ENCODE peak calls at places on chromosomes 7 and 10, in eight cellular contexts. G, Z, Q, R, K, N, D and C are unnamed samples. For H3K9me3 and H3K36me3, the result is how much of the 10 kb centered on the place peaks cover.

GRCh38 chr10:110500515-110500905 is 2.8 kb downstream of the DUSP5 start:
- DNase-seq in G (no peak), K (no peak), R (no peak), Q (no peak), N (peak), Z (no peak), D (peak), C (no peak)

GRCh38 chr7:66627876-66628360 is 763 bp upstream of the KCTD7 start:
- DNase-seq in Q (no peak), D (no peak), Z (no peak), R (no peak), G (no peak), N (no peak), K (no peak), C (no peak)

GRCh38 chr10:63365976-63366765 is 99.6 kb downstream of the JMJD1C start:
- DNase-seq in K (no peak), R (no peak), Q (no peak), Z (no peak), N (no peak), D (no peak), G (no peak), C (no peak)

GRCh38 chr10:13827418-13827817 is 240.7 kb downstream of the PRPF18 start:
- DNase-seq in Z (no peak), K (no peak), D (no peak), R (no peak), N (no peak), G (no peak), Q (no peak), C (no peak)

GRCh38 chr7:19982841-19983835 is 209.7 kb upstream of the TMEM196 start:
- DNase-seq in Z (peak), N (no peak), Q (peak), R (peak), D (peak), K (no peak), G (no peak), C (no peak)

GRCh38 chr7:37732253-37732652 is 48.7 kb downstream of the GPR141 start:
- DNase-seq in G (no peak), Z (peak), N (no peak), R (peak), K (peak), Q (peak), D (peak), C (no peak)

GRCh38 chr10:14652067-14652466 is 122.6 kb downstream of the FAM107B start:
- DNase-seq in R (no peak), D (peak), K (no peak), G (no peak), Q (no peak), N (no peak), Z (no peak), C (no peak)

GRCh38 chr10:34528320-34528719 is 286.8 kb downstream of the PARD3 start:
- DNase-seq in G (no peak), D (peak), N (peak), Q (no peak), R (no peak), Z (peak), K (no peak), C (no peak)

GRCh38 chr7:123772652-123773051 is 23.8 kb upstream of the WASL start:
- DNase-seq in R (no peak), K (no peak), D (no peak), Q (no peak), N (no peak), G (no peak), Z (no peak), C (no peak)

DNA sequence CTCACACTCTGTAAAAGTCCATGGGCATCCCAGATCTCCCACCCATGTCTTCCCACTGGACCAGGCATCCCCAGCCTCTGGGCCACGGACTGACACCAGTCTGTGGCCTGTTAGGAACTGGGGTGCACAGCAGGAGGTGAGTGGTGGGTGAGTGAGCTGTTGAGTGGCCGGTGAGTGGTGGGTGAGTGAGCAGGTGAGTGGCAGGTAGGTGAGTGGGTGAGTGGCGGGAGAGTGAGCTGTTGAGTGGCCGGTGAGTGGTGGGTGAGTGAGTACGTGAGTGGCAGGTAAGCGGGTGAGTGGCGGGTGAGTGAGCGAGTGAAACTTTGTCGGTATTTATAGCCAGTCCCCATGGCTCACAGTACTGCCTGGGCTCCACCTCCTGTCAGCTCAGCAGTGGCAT is 471.2 kb downstream of the DNAJB6 start:
- DNase-seq in Q (no peak), Z (no peak), G (no peak), R (no peak), N (no peak), K (no peak), D (no peak), C (no peak)
- H3K9me3 ChIP-seq in Q (under half), Z (under half), G (under half), R (under half), N (under half), K (under half), D (under half), C (under half)

GRCh38 chr7:49783446-49783845 is 10.0 kb downstream of the VWC2 start:
- DNase-seq in K (no peak), N (no peak), D (no peak), G (no peak), Z (no peak), Q (no peak), R (peak), C (peak)

GRCh38 chr7:49778731-49779270 is 5.4 kb downstream of the VWC2 start:
- DNase-seq in K (no peak), N (no peak), D (no peak), G (no peak), Z (no peak), R (no peak), Q (peak), C (no peak)

GRCh38 chr7:49776994-49777393 is 3.6 kb downstream of the VWC2 start:
- DNase-seq in Q (no peak), R (no peak), D (no peak), N (no peak), Z (no peak), G (no peak), K (no peak), C (no peak)

GRCh38 chr7:49781996-49782395 is 8.6 kb downstream of the VWC2 start:
- DNase-seq in Z (no peak), N (no peak), D (no peak), G (no peak), K (no peak), Q (no peak), R (no peak), C (no peak)

DNA sequence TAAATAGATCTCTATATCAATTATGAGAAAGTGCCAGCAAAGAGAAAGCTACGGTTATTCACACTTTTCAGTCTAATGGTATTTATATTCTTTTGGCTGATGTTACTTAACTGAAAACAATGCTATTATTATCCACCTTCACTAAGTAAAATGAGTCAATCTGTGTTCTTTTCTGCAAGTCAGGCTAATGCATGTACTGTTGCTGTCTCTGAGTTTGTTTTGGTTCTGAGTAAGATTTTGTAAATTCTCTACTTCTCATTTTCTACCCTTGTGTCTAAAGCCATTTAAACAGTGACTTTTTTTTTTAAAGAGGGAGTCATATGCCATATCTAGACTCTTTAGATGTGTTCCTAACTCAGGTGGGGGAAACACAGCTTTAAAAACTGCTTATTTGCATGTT is 7.5 kb downstream of the VWC2 start:
- DNase-seq in K (no peak), D (no peak), N (no peak), G (no peak), Q (no peak), R (no peak), Z (no peak), C (no peak)
- H3K27ac ChIP-seq in K (no peak), D (no peak), N (no peak), G (no peak), Q (no peak), R (no peak), Z (no peak), C (no peak)

GRCh38 chr10:79247373-79248137 is 99.7 kb upstream of the PPIF start:
- DNase-seq in D (no peak), Q (peak), N (no peak), R (no peak), K (no peak), G (no peak), Z (no peak), C (no peak)

GRCh38 chr10:79252450-79252849 is 94.8 kb upstream of the PPIF start:
- DNase-seq in Z (no peak), K (no peak), N (peak), R (no peak), D (no peak), Q (no peak), G (no peak), C (no peak)

GRCh38 chr10:79248341-79248931 is 98.8 kb upstream of the PPIF start:
- DNase-seq in Q (peak), G (no peak), K (no peak), R (peak), D (no peak), Z (peak), N (peak), C (peak)

GRCh38 chr10:79249156-79250121 is 97.8 kb upstream of the PPIF start:
- DNase-seq in Z (no peak), D (no peak), N (peak), R (no peak), K (no peak), Q (peak), G (no peak), C (no peak)

GRCh38 chr10:79250259-79250658 is 97.0 kb upstream of the PPIF start:
- DNase-seq in Q (peak), N (no peak), D (no peak), Z (no peak), G (no peak), R (peak), K (no peak), C (peak)
- H3K36me3 ChIP-seq in Q (under half), N (under half), D (under half), Z (under half), G (under half), R (under half), K (under half), C (under half)

DNA sequence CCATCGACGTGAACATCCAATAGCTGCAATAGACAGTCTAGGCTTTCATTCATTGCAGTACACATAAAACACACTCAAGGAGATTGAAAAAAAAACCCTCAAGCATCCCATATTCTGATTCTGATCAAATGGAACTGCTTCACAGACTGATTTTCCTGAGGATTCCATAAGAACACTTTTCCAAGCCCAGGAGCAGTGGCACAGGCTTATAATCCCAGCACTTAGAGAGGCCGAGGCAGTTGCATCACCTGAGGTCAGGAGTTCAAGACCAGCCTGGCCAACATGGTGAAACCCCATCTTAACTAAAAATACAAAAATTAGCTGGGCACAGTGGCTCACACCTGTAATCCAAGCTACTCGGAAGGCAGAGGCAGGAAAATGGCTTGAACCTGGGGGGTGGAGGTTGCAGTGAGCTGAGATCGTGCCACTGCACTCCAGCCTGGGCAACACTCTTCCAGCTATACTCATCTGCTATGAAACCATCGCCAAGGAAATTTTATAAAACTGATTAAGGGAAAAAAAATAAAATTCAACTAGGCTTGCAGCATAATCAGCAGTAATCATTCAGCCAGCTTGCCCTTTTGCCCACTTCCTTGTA is 109.9 kb upstream of the TRIM24 start:
- DNase-seq in N (no peak), Z (no peak), R (no peak), K (no peak), D (no peak), G (no peak), Q (no peak), C (no peak)
- H3K9me3 ChIP-seq in N (under half), Z (under half), R (under half), K (under half), D (under half), G (under half), Q (under half), C (half or more)

DNA sequence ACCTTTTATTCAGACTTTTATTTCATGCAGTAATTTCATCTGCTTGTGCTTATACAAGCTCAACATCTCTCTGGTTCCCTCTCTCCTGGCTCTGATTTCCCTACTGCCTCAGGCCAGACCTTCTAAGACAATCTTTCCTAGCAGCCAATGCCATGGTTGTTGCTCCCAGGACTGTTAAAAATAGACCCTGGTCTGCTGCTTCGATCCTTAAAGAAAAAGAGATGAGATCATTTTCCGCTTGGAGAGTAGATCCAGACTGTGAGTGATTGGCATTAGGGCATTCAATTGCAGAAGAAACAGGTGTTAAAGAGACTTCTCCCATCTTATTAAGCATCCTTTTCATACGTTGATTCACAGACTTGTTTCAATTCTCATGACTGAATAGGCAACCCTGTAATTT is 68.4 kb upstream of the ITGB1 start:
- DNase-seq in K (no peak), R (no peak), N (no peak), D (no peak), G (no peak), Q (no peak), Z (no peak), C (no peak)
- H3K27ac ChIP-seq in K (peak), R (no peak), N (no peak), D (no peak), G (no peak), Q (no peak), Z (peak), C (peak)

GRCh38 chr10:15793664-15794063 is 66.6 kb downstream of the MINDY3 start:
- DNase-seq in G (no peak), K (no peak), R (no peak), Q (no peak), N (no peak), D (no peak), Z (no peak), C (no peak)

GRCh38 chr10:15794569-15794968 is 65.7 kb downstream of the MINDY3 start:
- DNase-seq in Z (no peak), R (no peak), N (no peak), D (no peak), G (no peak), K (no peak), Q (no peak), C (no peak)

GRCh38 chr10:15789793-15790525 is 70.2 kb upstream of the ITGA8 start:
- DNase-seq in Z (peak), K (no peak), Q (no peak), R (no peak), G (no peak), N (peak), D (no peak), C (no peak)

GRCh38 chr10:15792777-15793176 is 67.5 kb downstream of the MINDY3 start:
- DNase-seq in G (no peak), D (no peak), N (no peak), K (no peak), Q (no peak), Z (no peak), R (no peak), C (no peak)

DNA sequence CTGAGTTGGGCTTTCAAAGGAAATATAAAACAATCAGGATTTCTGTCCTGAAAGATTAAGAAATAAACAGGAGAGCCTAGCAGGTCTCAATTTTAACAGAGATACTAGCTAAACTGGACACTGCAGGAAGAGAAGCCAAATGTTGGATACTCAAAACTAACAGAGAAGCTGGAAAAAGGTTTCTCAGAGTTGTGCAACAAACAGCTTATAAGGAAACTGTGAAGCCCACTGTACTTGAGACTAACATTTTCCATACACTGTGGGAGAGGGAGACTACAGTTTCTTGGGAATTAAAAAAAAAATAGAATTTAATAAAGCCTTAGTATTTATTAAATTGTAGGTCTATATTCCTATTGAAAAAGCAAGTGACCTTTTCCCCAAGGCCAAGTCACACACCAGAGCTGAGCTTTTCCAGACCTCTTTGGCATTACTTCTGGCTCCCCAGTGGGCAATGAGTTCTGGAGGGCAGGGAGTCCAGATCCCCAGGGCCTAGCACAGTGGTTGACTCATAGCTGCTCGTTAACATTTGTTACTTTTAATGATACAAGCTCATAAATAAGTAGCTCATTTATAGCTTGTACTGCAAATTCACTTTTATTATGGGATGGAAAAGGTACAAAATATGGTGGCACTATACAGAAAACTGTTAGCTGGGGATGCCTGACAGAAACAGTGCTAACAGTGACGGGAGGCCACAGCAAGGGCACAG is 68.3 kb downstream of the MINDY3 start:
- DNase-seq in Z (peak), Q (no peak), K (no peak), D (peak), N (no peak), R (peak), G (no peak), C (no peak)
- H3K36me3 ChIP-seq in Z (under half), Q (under half), K (under half), D (under half), N (under half), R (under half), G (under half), C (under half)

GRCh38 chr10:114034943-114035645 is 8.6 kb upstream of the ADRB1 start:
- DNase-seq in R (no peak), K (no peak), D (no peak), Z (no peak), Q (no peak), N (no peak), G (no peak), C (no peak)

GRCh38 chr10:114029655-114030054 is 14.0 kb upstream of the ADRB1 start:
- DNase-seq in K (no peak), R (no peak), N (no peak), Q (no peak), D (no peak), G (no peak), Z (no peak), C (no peak)

GRCh38 chr10:114031113-114031512 is 12.6 kb upstream of the ADRB1 start:
- DNase-seq in G (no peak), D (no peak), Q (no peak), K (no peak), R (no peak), N (no peak), Z (no peak), C (no peak)

GRCh38 chr10:114030140-114030539 is 13.5 kb upstream of the ADRB1 start:
- DNase-seq in Z (no peak), K (no peak), G (no peak), D (no peak), Q (no peak), N (no peak), R (no peak), C (no peak)

GRCh38 chr10:114033566-114033965 is 10.1 kb upstream of the ADRB1 start:
- DNase-seq in Z (no peak), Q (no peak), K (no peak), G (no peak), R (no peak), D (no peak), N (no peak), C (no peak)
- H3K9me3 ChIP-seq in Z (under half), Q (under half), K (under half), G (under half), R (under half), D (under half), N (under half), C (under half)

GRCh38 chr10:77975086-77975666 is 48.6 kb upstream of the DLG5 start:
- DNase-seq in R (no peak), D (no peak), Z (no peak), K (no peak), N (peak), Q (no peak), G (no peak), C (no peak)

GRCh38 chr10:77979221-77979620 is 50.1 kb downstream of the POLR3A start:
- DNase-seq in Z (no peak), K (no peak), Q (no peak), N (no peak), R (no peak), D (no peak), G (no peak), C (no peak)

GRCh38 chr10:77981281-77981680 is 48.0 kb downstream of the POLR3A start:
- DNase-seq in Q (no peak), G (no peak), N (no peak), R (no peak), Z (no peak), K (no peak), D (no peak), C (no peak)

GRCh38 chr10:77977016-77977415 is 50.5 kb upstream of the DLG5 start:
- DNase-seq in K (no peak), D (no peak), R (no peak), Z (no peak), N (no peak), G (no peak), Q (no peak), C (no peak)

DNA sequence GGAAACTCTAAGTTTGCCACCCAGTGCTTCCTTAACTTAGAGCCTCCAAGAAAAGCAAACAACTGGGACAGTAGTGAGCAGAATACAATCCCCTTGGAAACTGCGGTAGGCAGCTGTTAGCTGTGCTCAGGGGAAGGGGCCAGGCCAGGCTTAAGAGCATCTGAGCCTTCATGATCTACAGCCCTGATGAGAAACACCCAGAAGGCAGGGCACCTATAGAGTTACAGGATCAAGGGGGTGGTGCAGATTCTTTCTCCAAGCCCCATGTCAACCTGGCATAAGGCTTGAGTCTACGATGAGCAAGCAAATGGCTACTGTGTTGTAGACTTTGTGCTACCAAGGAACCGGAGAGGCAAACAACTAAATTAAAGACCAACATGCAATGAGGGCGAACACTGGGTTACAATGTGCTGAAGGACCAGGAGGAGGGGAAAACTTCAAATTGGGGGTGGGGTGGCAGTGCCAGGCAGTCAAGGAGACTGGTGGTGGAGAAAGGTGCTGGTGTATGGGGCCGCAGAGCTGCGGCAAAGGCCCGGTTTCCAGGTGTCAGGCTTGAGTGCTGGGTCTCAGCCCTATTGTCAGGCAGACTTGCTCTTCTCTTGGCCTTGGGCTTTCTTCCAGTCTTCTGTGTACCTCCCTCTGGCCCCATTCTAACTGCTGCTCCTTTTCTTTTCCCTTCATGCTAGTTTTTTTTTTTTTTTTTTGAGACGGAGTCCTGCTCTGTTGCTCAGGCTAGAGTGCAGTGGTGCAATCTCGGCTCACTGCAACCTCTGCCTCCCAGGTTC is 51.1 kb downstream of the POLR3A start:
- DNase-seq in D (no peak), K (no peak), N (no peak), Z (peak), R (no peak), Q (no peak), G (no peak), C (no peak)
- H3K27ac ChIP-seq in D (no peak), K (no peak), N (no peak), Z (peak), R (no peak), Q (no peak), G (no peak), C (no peak)